ENCODE peak calls at places on chromosomes 6 and 20, in seven cellular contexts. E, K, T, R, D, F and X are unnamed samples.

GRCh38 chr6:166456360-166457156 is 73.8 kb upstream of the MPC1 start:
- DNase-seq in F (no peak), E (no peak), D (peak), T (no peak), K (no peak), R (no peak), X (no peak)

GRCh38 chr20:22836877-22837276 is 198.2 kb upstream of the SSTR4 start:
- DNase-seq in K (no peak), F (no peak), R (no peak), D (peak), T (no peak), E (no peak), X (no peak)

GRCh38 chr6:149510793-149511512 is 26.1 kb upstream of the ZC3H12D start:
- DNase-seq in R (no peak), D (no peak), T (no peak), F (no peak), K (no peak), E (no peak), X (no peak)

GRCh38 chr6:5031150-5031549 is 27.3 kb upstream of the RPP40 start:
- DNase-seq in R (no peak), D (no peak), K (no peak), E (no peak), F (no peak), T (no peak), X (no peak)

GRCh38 chr6:90219168-90219985 is 77.3 kb downstream of the BACH2 start:
- DNase-seq in F (no peak), T (no peak), D (peak), R (no peak), K (peak), E (peak), X (peak)

GRCh38 chr6:9064156-9064555 is 628.8 kb upstream of the SLC35B3 start:
- DNase-seq in F (no peak), K (no peak), D (no peak), T (no peak), R (no peak), E (no peak), X (no peak)

GRCh38 chr20:41259309-41259708 is 58.2 kb downstream of the ZHX3 start:
- DNase-seq in F (no peak), D (no peak), K (no peak), T (no peak), R (no peak), E (no peak), X (no peak)

GRCh38 chr20:45911486-45912343 is at the start of gene PLTP:
- DNase-seq in R (no peak), K (peak), E (peak), F (peak), T (peak), D (peak), X (no peak)

GRCh38 chr6:149761438-149761837 is 11.9 kb downstream of the PCMT1 start:
- DNase-seq in F (no peak), R (no peak), K (no peak), D (no peak), E (no peak), T (no peak), X (no peak)

GRCh38 chr20:49445176-49445575 is 37.3 kb downstream of the KCNB1 start:
- DNase-seq in D (no peak), T (no peak), E (no peak), F (no peak), R (no peak), K (no peak), X (no peak)

GRCh38 chr6:25166955-25167753 is 112.0 kb upstream of the CARMIL1 start:
- DNase-seq in D (no peak), R (peak), T (no peak), K (no peak), E (no peak), F (no peak), X (no peak)

GRCh38 chr20:13430346-13431002 is 208.3 kb downstream of the TASP1 start:
- DNase-seq in E (no peak), D (no peak), T (no peak), R (peak), K (no peak), F (no peak), X (no peak)

GRCh38 chr6:6390849-6391602 is 70.6 kb upstream of the F13A1 start:
- DNase-seq in E (no peak), R (no peak), K (no peak), F (no peak), D (no peak), T (no peak), X (no peak)

GRCh38 chr6:36920546-36920945 is 34.0 kb upstream of the PI16 start:
- DNase-seq in D (no peak), F (no peak), T (no peak), R (no peak), E (peak), K (no peak), X (no peak)

GRCh38 chr20:10863337-10864060 is 189.7 kb upstream of the JAG1 start:
- DNase-seq in K (peak), T (no peak), R (no peak), D (peak), F (no peak), E (peak), X (peak)

GRCh38 chr20:56323656-56324055 is 35.1 kb upstream of the FAM210B start:
- DNase-seq in E (peak), T (no peak), F (no peak), K (no peak), R (no peak), D (no peak), X (no peak)

GRCh38 chr6:122153530-122153929 is 245.9 kb upstream of the HSF2 start:
- DNase-seq in F (no peak), K (no peak), R (no peak), E (no peak), D (no peak), T (no peak), X (no peak)

DNA sequence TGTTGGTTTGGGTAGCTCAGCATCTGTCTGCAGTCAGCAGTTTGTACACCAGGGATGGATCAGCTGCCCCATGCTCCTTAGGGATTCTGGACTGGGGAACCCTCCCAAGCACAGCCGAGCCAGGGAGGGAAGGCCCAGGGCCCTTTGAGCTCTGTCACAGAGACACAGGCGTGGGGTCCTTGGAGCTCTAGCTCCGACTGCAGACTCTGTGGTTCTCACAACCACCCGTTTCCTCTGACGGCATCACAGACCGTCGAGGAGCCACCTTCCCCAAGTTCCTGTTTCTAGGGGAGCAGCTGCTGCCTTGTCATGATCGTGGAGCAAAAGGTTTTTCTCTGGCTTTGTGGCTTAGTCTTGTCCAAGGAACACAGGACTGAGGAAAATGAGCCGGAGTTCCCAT is at the start of gene SLA2:
- DNase-seq in E (no peak), D (no peak), R (peak), K (no peak), F (peak), T (no peak), X (no peak)
- H3K4me3 ChIP-seq in E (no peak), D (no peak), R (peak), K (no peak), F (peak), T (no peak), X (no peak)

DNA sequence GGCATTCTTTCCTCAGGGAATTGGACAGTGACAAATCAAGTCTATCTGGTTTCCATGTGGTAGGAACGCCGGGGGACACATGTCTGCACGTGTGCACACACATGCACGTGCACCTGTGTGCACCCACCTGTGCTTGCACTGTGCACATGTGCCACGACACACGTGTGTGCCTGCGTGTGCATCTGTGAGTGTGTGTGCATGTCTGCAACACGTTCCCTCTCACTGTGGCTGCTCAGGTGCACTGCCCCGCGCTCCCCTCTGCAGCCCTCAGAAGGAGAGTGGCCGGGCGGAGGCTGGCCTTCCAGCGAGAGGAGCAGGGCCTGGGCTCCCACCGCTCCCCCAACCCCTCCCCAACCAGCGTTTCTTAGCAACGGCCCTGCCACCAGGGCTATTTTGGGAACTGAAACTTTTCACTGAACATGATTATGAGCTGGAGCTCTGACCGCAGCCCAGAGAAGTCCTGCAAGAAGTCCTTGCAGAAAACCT is 147.8 kb downstream of the PHACTR3 start:
- DNase-seq in R (no peak), T (no peak), F (no peak), D (no peak), K (peak), E (peak), X (no peak)
- H3K4me3 ChIP-seq in R (no peak), T (no peak), F (no peak), D (no peak), K (no peak), E (no peak), X (no peak)

DNA sequence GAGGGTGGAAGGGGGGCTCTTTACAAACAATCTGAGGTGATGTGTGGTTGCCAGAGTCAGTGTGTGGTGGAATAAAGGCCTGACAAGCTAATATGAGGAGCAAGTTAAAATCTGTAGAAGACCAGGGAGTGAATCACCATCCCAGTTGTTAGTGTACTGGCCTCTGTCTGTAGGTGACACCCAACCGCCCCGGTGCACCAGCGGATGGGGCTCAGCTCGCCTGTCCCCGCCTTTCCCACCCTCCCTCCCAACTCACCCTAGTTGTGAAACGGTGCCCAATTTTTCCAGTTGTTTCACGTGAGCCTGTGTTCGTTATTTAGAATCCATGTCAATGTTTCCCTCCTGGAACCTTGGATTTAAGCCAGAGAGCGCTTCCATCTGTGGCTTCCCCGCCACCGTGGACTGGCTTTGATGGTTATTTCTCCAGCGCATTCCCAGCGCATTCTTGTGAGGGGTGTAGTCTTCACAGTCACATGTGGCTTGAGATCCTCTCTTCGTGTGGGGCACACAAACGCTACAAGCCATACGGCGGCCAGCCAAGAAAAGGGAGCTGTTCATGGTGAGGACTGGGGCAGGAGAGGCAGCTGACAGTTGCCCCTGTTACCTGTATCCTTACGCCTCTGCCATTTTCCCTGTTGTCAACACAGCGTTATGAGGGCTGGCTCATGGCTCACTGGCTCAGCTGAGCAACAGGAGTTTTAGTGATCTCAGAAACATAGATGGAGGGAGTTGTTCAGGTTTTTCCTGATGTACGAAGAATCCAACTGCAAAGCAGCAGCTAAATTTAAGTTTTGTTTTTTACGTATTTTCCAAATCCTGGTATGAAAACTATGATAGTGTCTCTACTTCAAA is 137.6 kb downstream of the ZDHHC14 start:
- DNase-seq in E (peak), T (no peak), R (no peak), K (peak), F (no peak), D (no peak), X (peak)
- H3K4me3 ChIP-seq in E (no peak), T (no peak), R (no peak), K (no peak), F (no peak), D (no peak), X (no peak)

GRCh38 chr6:3162067-3162497 is 4.7 kb upstream of the TUBB2A start:
- DNase-seq in D (no peak), R (no peak), E (no peak), K (no peak), T (no peak), F (no peak), X (no peak)
- H3K4me3 ChIP-seq in D (no peak), R (no peak), E (peak), K (peak), T (peak), F (peak), X (peak)